ENCODE peak calls at places on chromosomes 11 and 22, in nine cellular contexts. P is astrocyte, F is GM12865, I is breast epithelium, V is transverse colon, K is coronary artery, Z is spleen, E is fibroblast of the aortic adventitia, L is GM06990. Q is an unnamed sample.

GRCh38 chr11:108559340-108559739 is 34.2 kb downstream of the EXPH5 start:
- DNase-seq in P (peak), F (no peak), I (no peak), V (no peak), K (no peak), Z (no peak), E (peak), L (no peak), Q (peak)

GRCh38 chr11:69665669-69666068 is 9.5 kb downstream of the LTO1 start:
- DNase-seq in P (no peak), F (no peak), I (no peak), V (no peak), K (no peak), Z (peak), E (no peak), L (no peak), Q (no peak)

GRCh38 chr22:19796169-19796568 is 35.6 kb downstream of the TBX1 start:
- DNase-seq in P (no peak), F (no peak), I (no peak), V (no peak), K (no peak), Z (no peak), E (no peak), L (no peak), Q (no peak)

GRCh38 chr22:48719978-48720661 is 1107.6 kb downstream of the BRD1 start:
- DNase-seq in P (no peak), F (no peak), I (no peak), V (no peak), K (no peak), Z (peak), E (no peak), L (no peak), Q (no peak)

GRCh38 chr11:46142561-46142960 is 21.3 kb upstream of the PHF21A start:
- DNase-seq in P (no peak), F (no peak), I (no peak), V (no peak), K (no peak), Z (peak), E (no peak), L (no peak), Q (no peak)

GRCh38 chr11:96254087-96254486 is 88.9 kb downstream of the MAML2 start:
- DNase-seq in P (peak), F (peak), I (peak), V (peak), K (no peak), Z (no peak), E (no peak), L (no peak), Q (peak)

GRCh38 chr11:36034572-36035331 is 90.9 kb downstream of the LDLRAD3 start:
- DNase-seq in P (peak), F (no peak), I (no peak), V (no peak), K (no peak), Z (no peak), E (peak), L (no peak), Q (peak)

GRCh38 chr11:84316866-84317560 is 1030.8 kb upstream of the CCDC90B start:
- DNase-seq in P (peak), F (no peak), I (no peak), V (no peak), K (no peak), Z (no peak), E (peak), L (peak), Q (peak)

GRCh38 chr11:6202036-6202435 is 3.0 kb downstream of the OR52W1 start:
- DNase-seq in P (peak), F (no peak), I (no peak), V (no peak), K (no peak), Z (no peak), E (peak), L (no peak), Q (no peak)

GRCh38 chr22:35835998-35836691 is 118.5 kb downstream of the APOL5 start:
- DNase-seq in P (peak), F (no peak), I (peak), V (peak), K (no peak), Z (no peak), E (peak), L (no peak), Q (peak)

GRCh38 chr22:46045459-46046298 is 68.7 kb upstream of the WNT7B start:
- DNase-seq in P (no peak), F (no peak), I (no peak), V (peak), K (peak), Z (peak), E (no peak), L (no peak), Q (no peak)

GRCh38 chr22:17964153-17964552 is 60.2 kb downstream of the MICAL3 start:
- DNase-seq in P (peak), F (no peak), I (no peak), V (no peak), K (no peak), Z (peak), E (no peak), L (no peak), Q (no peak)

GRCh38 chr22:42317691-42318547 is 47.5 kb upstream of the TCF20 start:
- DNase-seq in P (no peak), F (no peak), I (peak), V (peak), K (no peak), Z (no peak), E (no peak), L (no peak), Q (no peak)

DNA sequence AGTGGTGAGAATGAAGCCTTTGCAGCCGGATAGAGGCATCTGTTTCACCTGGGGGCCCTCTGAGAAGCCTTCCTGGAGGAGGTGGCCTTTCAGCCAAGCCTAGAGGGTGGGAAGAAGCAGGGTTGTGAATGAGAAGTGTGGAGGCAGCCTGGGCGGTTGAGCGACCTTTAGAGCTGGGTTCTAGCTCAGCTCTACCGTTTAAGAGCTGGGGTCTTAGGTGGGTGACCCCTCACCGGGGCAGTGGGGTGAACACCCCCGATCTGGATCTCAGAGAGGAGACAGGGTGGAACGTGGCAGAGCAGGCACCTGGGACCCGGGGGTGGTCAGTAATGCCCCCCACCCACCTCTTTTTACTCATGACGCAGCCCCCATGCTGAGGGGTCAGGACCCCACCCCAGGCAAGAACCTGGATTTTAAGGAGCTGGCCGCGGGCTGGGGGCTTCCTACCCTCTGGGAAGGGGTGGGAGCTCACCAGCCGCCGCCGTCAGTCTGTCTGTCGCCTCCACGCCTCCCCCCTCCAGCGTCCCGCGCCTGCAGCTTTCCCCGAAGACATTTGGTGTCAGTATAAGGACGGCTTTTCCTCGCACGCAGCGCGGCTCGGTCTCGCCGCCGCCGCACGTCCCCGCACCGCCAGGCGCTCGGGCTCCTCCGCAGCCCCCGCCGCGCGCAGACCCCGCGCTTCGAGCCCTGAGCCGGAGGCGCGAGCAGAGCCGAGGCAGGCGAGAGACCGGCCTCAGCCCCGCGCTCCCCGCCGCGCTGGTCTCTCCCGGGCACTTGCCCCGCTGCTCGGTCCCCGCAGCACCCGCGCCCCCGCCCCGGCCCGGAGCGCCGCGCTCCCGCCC is 13.4 kb upstream of the CACNA1I start:
- DNase-seq in P (no peak), F (no peak), I (no peak), V (no peak), K (no peak), Z (no peak), E (no peak), L (no peak), Q (peak)
- H3K4me3 ChIP-seq in P (no peak), F (no peak), I (peak), V (no peak), K (peak), Z (no peak), E (no peak), L (no peak), Q (no peak)

GRCh38 chr11:78033040-78033439 is 10.0 kb upstream of the KCTD14 start:
- DNase-seq in P (no peak), F (no peak), I (no peak), V (no peak), K (no peak), Z (no peak), E (no peak), L (no peak), Q (no peak)

GRCh38 chr11:78037056-78037455 is 14.0 kb upstream of the KCTD14 start:
- DNase-seq in P (no peak), F (no peak), I (no peak), V (peak), K (no peak), Z (no peak), E (no peak), L (no peak), Q (no peak)

GRCh38 chr11:78036313-78036712 is 13.2 kb upstream of the KCTD14 start:
- DNase-seq in P (no peak), F (no peak), I (no peak), V (no peak), K (no peak), Z (no peak), E (no peak), L (no peak), Q (no peak)

GRCh38 chr11:78032090-78032489 is 9.0 kb upstream of the KCTD14 start:
- DNase-seq in P (no peak), F (no peak), I (no peak), V (no peak), K (no peak), Z (no peak), E (no peak), L (no peak), Q (peak)

GRCh38 chr11:78034623-78035022 is 11.5 kb upstream of the KCTD14 start:
- DNase-seq in P (no peak), F (peak), I (no peak), V (no peak), K (no peak), Z (no peak), E (no peak), L (no peak), Q (no peak)
- TF ChIP-seq CTCF in P (no peak), F (no peak), I (no peak), V (no peak), K (no peak), Z (no peak), E (no peak), L (peak), Q (no peak)

GRCh38 chr11:34427171-34427805 is 11.4 kb upstream of the CAT start:
- DNase-seq in P (peak), F (no peak), I (no peak), V (no peak), K (no peak), Z (no peak), E (peak), L (no peak), Q (peak)
- H3K4me3 ChIP-seq in P (no peak), F (no peak), I (no peak), V (no peak), K (no peak), Z (no peak), E (no peak), L (no peak), Q (no peak)

DNA sequence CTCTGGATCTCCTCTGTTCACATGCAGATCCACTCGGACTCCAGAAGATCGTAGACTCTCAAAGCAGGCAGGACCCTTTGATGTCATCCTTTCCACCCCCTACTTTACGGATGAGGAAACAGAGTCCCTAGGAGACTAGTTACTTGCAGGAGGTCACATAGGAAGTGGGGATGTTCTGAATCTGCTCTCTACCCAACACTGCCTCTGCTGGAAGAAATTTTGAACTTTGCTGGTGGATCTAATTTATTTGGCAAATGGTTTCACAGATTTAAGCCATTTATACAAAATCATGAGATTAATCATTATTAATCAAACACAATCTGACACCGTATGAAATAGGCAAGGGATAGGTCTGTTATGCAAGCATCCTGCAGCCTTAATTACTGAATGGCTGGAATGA is 55.0 kb upstream of the USP47 start:
- DNase-seq in P (peak), F (no peak), I (no peak), V (no peak), K (no peak), Z (no peak), E (peak), L (no peak), Q (peak)
- TF ChIP-seq CTCF in P (peak), F (peak), I (peak), V (no peak), K (peak), Z (peak), E (peak), L (peak), Q (peak)

DNA sequence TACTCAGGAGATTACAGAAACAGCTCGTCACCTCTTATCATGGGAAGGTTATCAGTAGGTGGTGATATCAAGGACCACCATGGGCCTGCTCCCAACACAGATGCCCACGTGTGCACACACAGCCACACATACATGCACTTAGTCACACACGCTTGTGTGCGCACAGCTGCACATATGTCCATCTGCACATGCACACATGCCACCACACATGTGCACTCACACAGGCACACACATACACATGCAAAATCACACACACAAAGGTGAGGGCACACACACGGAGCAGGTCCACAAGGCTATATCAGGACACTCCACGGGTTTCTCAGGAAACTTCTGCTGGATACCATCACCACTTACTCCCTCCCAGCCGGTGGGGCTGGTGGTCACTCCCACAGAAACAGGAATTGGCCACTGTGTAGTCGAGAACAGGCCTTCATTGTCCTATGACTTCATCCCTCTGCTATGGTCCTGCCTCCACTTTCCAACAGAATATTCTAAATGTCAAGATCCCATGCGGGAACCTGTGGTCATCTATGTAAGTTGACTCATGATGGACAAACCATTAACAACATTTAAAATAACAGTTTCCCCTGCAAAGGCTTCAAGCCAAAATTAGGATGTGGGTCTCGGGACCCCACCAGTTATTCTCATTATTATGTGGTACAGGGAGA is 2.2 kb downstream of the C11orf24 start:
- DNase-seq in P (peak), F (no peak), I (no peak), V (no peak), K (no peak), Z (no peak), E (peak), L (no peak), Q (peak)
- H3K4me3 ChIP-seq in P (peak), F (no peak), I (no peak), V (no peak), K (peak), Z (no peak), E (peak), L (peak), Q (peak)

DNA sequence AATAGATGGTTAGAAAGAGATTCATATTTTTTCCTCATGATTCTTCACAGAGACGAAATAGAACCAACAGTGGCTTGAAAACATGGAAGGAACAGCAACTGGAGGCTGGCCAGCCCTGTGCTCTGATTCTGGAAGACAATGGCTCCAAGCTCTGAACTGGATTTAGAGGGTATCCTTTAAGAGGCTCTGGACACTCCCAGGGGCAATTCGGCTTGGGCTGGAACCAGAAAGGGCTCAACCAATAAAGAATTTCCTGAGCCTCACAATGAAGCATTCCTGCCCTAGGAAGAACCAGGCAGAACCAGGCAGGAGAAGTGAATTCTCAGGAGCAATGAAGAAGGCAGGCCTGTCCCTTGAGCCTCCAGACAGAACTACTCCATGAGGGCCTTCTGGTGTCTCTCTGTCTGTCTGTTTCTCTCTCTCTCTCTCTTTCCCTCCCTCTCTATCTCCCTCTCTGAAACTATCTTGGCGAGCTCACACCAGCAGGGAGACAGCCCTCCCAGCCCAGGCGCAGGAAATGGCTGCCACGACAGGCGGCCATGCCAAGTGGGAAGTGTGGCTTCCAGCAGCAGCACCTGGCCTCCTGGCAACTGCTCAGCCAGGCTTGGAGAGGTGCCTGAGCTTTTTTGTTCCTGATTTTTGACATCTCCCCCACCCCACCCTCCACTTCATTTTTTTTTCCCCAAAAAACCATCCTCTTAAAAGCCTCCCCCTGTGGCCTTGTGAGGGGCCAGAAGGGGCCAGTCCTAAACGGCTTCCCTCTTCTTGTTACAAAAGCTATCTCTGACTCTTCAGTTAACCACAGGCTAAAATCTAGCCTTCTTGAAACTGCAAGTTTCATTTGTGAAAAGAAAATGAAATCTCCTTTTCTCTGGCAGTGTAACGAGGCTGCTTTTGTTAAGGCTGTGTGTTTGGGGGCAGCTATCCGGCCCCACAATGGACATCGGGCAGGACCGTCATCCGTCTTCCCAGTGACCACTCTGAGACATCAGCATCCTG is 93.5 kb downstream of the RCN1 start:
- DNase-seq in P (no peak), F (peak), I (no peak), V (no peak), K (peak), Z (no peak), E (no peak), L (no peak), Q (no peak)
- TF ChIP-seq CTCF in P (no peak), F (no peak), I (no peak), V (no peak), K (no peak), Z (no peak), E (no peak), L (no peak), Q (no peak)

GRCh38 chr22:50620861-50621490 is 7.0 kb downstream of the ARSA start:
- DNase-seq in P (no peak), F (peak), I (no peak), V (peak), K (no peak), Z (peak), E (no peak), L (peak), Q (no peak)
- H3K4me3 ChIP-seq in P (no peak), F (peak), I (peak), V (no peak), K (peak), Z (peak), E (no peak), L (peak), Q (no peak)

DNA sequence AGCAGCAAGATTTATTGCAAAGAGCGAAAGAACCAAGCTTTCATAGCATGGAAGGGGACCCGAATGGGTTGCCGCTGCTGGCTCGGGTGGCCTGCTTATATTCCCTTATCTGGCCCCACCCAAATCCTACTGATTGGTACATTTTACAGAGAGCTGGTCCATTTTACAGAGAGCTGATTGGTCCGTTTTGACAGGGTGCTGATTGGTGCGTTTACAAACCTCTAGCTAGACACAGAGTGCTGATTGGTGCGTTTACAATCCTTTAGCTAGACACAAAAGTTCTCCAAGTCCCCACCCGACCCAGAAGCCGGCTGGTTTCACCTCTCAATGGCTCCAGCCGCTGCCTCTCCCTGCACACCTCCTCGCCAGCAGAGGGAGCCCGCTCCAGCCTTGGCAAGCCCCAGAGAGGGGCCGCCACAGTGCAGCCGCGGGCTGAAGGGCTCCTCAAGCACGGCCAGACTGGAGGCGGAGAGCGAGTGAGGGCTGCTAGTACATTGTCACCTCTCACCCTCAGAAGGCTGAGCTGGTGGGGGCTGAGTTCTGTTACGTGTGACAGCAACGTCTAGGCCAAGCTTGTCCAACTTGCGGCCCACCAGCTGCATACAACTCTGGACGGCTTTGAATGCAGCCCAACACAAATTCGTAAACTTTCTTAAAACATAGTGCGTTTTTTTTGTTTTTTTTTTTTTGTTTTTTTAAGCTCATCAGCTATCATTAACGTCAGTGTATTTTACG is 8.7 kb downstream of the PTH start:
- DNase-seq in P (no peak), F (peak), I (no peak), V (peak), K (no peak), Z (peak), E (peak), L (peak), Q (peak)
- TF ChIP-seq CTCF in P (no peak), F (peak), I (no peak), V (peak), K (no peak), Z (peak), E (peak), L (peak), Q (peak)

GRCh38 chr11:113408206-113408605 is 20.6 kb downstream of the ANKK1 start:
- DNase-seq in P (no peak), F (no peak), I (no peak), V (no peak), K (no peak), Z (no peak), E (no peak), L (no peak), Q (no peak)
- H3K4me3 ChIP-seq in P (no peak), F (no peak), I (no peak), V (no peak), K (no peak), Z (no peak), E (no peak), L (no peak), Q (no peak)

GRCh38 chr11:57901756-57902155 is 121.9 kb upstream of the OR9Q1 start:
- DNase-seq in P (no peak), F (no peak), I (no peak), V (no peak), K (no peak), Z (no peak), E (no peak), L (no peak), Q (no peak)
- TF ChIP-seq CTCF in P (no peak), F (no peak), I (no peak), V (no peak), K (no peak), Z (no peak), E (no peak), L (no peak), Q (no peak)

Q was measured in cardiac fibroblast.